ENCODE peak calls at places on chromosomes 11 and 22, in seven cellular contexts. U is testis, Q is Peyer's patch, G is IMR-90, X is body of pancreas, T is right lobe of liver, H is HCT116. L is an unnamed sample.

GRCh38 chr22:48740086-48740730 is 1087.5 kb downstream of the BRD1 start:
- DNase-seq in U (no peak), Q (peak), G (no peak), X (no peak), T (no peak), H (no peak), L (peak)

GRCh38 chr11:12200359-12201015 is 90.1 kb downstream of the MICAL2 start:
- DNase-seq in U (peak), Q (no peak), G (peak), X (peak), T (no peak), H (no peak), L (no peak)

GRCh38 chr11:86873573-86874083 is 73.3 kb downstream of the PRSS23 start:
- DNase-seq in U (no peak), Q (no peak), G (peak), X (no peak), T (no peak), H (no peak), L (no peak)

GRCh38 chr11:12008790-12009616 is 577 bp upstream of the DKK3 start:
- DNase-seq in U (peak), Q (no peak), G (peak), X (peak), T (no peak), H (no peak), L (peak)

GRCh38 chr11:62560566-62561103 is 13.1 kb downstream of the EEF1G start:
- DNase-seq in U (peak), Q (peak), G (peak), X (peak), T (peak), H (peak), L (no peak)

GRCh38 chr11:12725863-12726666 is 51.8 kb downstream of the TEAD1 start:
- DNase-seq in U (no peak), Q (no peak), G (peak), X (no peak), T (no peak), H (peak), L (no peak)

GRCh38 chr11:8792636-8793035 is 110.0 kb downstream of the RPL27A start:
- DNase-seq in U (no peak), Q (no peak), G (no peak), X (no peak), T (no peak), H (no peak), L (no peak)

GRCh38 chr22:40417881-40418280 is 47.5 kb downstream of the SGSM3 start:
- DNase-seq in U (no peak), Q (no peak), G (no peak), X (no peak), T (no peak), H (no peak), L (peak)

GRCh38 chr11:119741369-119742262 is 12.6 kb upstream of the NECTIN1 start:
- DNase-seq in U (peak), Q (peak), G (no peak), X (peak), T (peak), H (no peak), L (peak)

GRCh38 chr11:88327462-88328143 is 9.9 kb downstream of the CTSC start:
- DNase-seq in U (no peak), Q (no peak), G (no peak), X (no peak), T (no peak), H (no peak), L (no peak)

GRCh38 chr22:32546480-32546879 is 71.9 kb downstream of the FBXO7 start:
- DNase-seq in U (no peak), Q (no peak), G (no peak), X (no peak), T (no peak), H (no peak), L (no peak)

GRCh38 chr11:121671276-121672168 is 218.8 kb upstream of the SORL1-AS1 start:
- DNase-seq in U (peak), Q (no peak), G (peak), X (no peak), T (no peak), H (no peak), L (no peak)
- H3K27ac ChIP-seq in U (peak), Q (no peak), G (no peak), X (no peak), T (no peak), H (no peak), L (no peak)

GRCh38 chr22:37802310-37803194 is 5.2 kb upstream of the GCAT start:
- DNase-seq in U (peak), Q (peak), G (peak), X (peak), T (peak), H (no peak), L (peak)
- TF ChIP-seq POLR2A in U (no peak), Q (no peak), G (no peak), X (peak), T (no peak), H (no peak), L (no peak)

GRCh38 chr22:42919199-42919598 is 62.1 kb upstream of the ARFGAP3 start:
- DNase-seq in U (no peak), Q (no peak), G (no peak), X (no peak), T (no peak), H (peak), L (no peak)
- H3K27ac ChIP-seq in U (no peak), Q (no peak), G (no peak), X (peak), T (no peak), H (no peak), L (peak)

DNA sequence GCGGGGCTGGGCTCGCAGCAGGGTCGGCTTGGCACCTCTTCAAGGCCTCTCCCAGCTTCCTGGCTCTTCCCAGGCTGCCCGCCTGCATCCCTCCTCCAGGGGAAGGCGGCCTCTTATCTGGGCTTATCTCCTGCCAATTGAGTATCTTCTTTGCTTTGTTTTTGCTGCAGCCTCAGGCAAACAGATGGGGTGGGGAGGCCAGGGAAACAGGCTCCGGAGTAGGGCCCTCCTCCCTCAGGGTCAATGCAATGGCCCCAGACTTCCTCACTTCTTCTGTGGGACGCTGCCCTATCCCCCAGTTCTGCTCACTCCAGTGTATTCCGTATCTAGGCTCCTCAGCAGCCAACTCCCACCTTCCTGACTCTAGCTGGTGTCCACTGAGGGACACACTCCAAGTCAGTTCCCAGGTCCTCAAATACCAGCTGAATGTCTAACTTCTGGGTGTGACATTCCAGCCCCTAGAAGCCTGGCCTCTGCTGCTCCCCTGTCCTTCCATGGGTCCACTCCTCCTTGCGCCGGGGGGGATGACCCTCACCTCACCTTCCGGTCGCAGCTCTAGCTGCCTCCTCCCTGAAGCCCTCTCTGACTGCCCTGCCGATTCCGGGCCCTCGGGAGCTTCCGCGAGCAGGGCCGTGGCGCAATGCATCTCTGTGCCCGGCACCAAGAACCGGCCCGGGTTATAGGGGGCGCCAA is 15.6 kb downstream of the BAD start:
- DNase-seq in U (peak), Q (peak), G (peak), X (peak), T (peak), H (no peak), L (peak)
- TF ChIP-seq POLR2A in U (no peak), Q (no peak), G (no peak), X (no peak), T (no peak), H (no peak), L (no peak)

DNA sequence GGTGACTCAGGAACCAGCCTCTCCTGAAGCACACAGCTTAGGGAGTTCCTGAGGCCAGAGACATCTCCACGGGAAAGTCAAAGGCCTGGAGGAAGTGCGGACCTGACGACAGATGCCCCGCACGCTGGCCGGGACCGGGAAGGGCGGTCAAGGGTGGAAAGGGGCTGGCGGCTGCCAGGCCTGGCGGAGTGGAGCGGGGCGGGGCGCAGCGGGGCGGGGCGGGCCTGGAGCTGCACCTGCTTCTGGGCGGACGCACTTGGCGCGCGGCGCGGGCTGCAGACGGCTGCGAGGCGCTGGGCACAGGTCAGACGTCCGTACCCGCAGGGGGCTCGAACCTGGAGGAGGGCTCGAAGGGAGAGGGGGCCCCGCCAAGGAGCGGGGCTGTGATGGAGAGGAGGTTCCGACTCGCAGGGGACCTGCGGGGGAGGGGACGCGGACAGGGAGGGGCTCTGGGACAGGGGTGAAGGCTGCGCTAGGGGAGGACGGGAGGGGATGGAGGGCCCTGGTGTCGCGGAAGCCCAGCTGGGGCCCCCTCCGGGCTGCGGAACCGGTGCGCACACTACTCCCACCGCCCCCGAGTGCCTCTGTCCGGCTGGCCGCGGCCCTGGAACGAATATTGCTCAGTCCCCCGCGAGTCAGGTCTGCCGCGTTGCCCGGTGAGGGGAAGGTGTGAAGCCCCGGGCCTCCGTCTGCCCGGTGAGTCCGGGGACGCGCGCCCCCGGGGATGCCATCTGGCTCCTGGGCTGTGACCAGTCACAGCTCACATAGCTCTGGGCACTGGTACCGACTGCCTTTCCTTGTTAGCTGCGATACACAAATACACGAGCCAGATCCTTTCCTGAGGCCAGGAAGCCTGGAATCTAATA is at the start of gene TMEM45B:
- DNase-seq in U (no peak), Q (peak), G (no peak), X (peak), T (peak), H (no peak), L (peak)
- H3K27ac ChIP-seq in U (no peak), Q (peak), G (no peak), X (no peak), T (no peak), H (no peak), L (no peak)

GRCh38 chr11:123056835-123057491 is 5.0 kb downstream of the HSPA8 start:
- DNase-seq in U (no peak), Q (no peak), G (no peak), X (no peak), T (no peak), H (no peak), L (no peak)
- TF ChIP-seq POLR2A in U (no peak), Q (no peak), G (no peak), X (no peak), T (no peak), H (no peak), L (no peak)

GRCh38 chr11:35163707-35164496 is 24.9 kb downstream of the CD44 start:
- DNase-seq in U (no peak), Q (no peak), G (peak), X (no peak), T (no peak), H (no peak), L (no peak)
- H3K27ac ChIP-seq in U (no peak), Q (peak), G (peak), X (peak), T (no peak), H (peak), L (peak)

GRCh38 chr11:59616396-59616982 is 915 bp upstream of the OSBP start:
- DNase-seq in U (no peak), Q (peak), G (no peak), X (no peak), T (peak), H (no peak), L (no peak)
- TF ChIP-seq POLR2A in U (no peak), Q (no peak), G (peak), X (no peak), T (peak), H (peak), L (peak)

GRCh38 chr11:60984149-60984548 is 12.7 kb downstream of the CD6 start:
- DNase-seq in U (no peak), Q (no peak), G (no peak), X (no peak), T (no peak), H (no peak), L (no peak)
- H3K27ac ChIP-seq in U (no peak), Q (peak), G (no peak), X (no peak), T (no peak), H (no peak), L (no peak)